ENCODE peak calls at places on chromosomes 4 and X, in seven cellular contexts. D is fibroblast of lung, L is ovary, U is endothelial cell of umbilical vein, R is aorta, G is thoracic aorta, A is left ventricle myocardium inferior. S is an unnamed sample.

GRCh38 chrX:75327607-75328006 is 53.7 kb downstream of the UPRT start:
- DNase-seq in D (no peak), L (no peak), U (no peak), R (no peak), G (no peak), A (no peak), S (no peak)

GRCh38 chr4:6065166-6065565 is 46.9 kb upstream of the C4orf50 start:
- DNase-seq in D (no peak), L (no peak), U (no peak), R (peak), G (no peak), A (no peak), S (no peak)

GRCh38 chr4:139282375-139283075 is 2.5 kb upstream of the MGARP start:
- DNase-seq in D (peak), L (no peak), U (peak), R (no peak), G (no peak), A (no peak), S (no peak)

GRCh38 chrX:38805294-38806053 is 4.2 kb downstream of the MID1IP1 start:
- DNase-seq in D (peak), L (peak), U (peak), R (peak), G (no peak), A (peak), S (peak)

GRCh38 chr4:26400140-26400539 is 79.3 kb downstream of the RBPJ start:
- DNase-seq in D (no peak), L (no peak), U (no peak), R (no peak), G (no peak), A (no peak), S (no peak)

GRCh38 chr4:17094209-17094608 is 195.8 kb upstream of the LDB2 start:
- DNase-seq in D (peak), L (no peak), U (no peak), R (no peak), G (no peak), A (no peak), S (no peak)

GRCh38 chr4:128596844-128597243 is 212.7 kb upstream of the JADE1 start:
- DNase-seq in D (no peak), L (no peak), U (no peak), R (no peak), G (no peak), A (no peak), S (no peak)

GRCh38 chr4:17578482-17578891 is 1.5 kb downstream of the LAP3 start:
- DNase-seq in D (no peak), L (no peak), U (peak), R (no peak), G (no peak), A (no peak), S (no peak)

GRCh38 chrX:65551489-65552339 is 17.1 kb upstream of the LAS1L start:
- DNase-seq in D (no peak), L (no peak), U (no peak), R (no peak), G (no peak), A (no peak), S (no peak)

GRCh38 chrX:21487832-21488231 is 113.6 kb downstream of the CNKSR2 start:
- DNase-seq in D (peak), L (no peak), U (peak), R (no peak), G (no peak), A (no peak), S (no peak)

GRCh38 chr4:70240192-70240591 is 2.2 kb upstream of the CSN3 start:
- DNase-seq in D (peak), L (no peak), U (no peak), R (no peak), G (no peak), A (no peak), S (no peak)

GRCh38 chrX:107731831-107732502 is 43.6 kb downstream of the TSC22D3 start:
- DNase-seq in D (peak), L (peak), U (peak), R (peak), G (peak), A (peak), S (peak)

GRCh38 chr4:35754047-35754446 is 490.3 kb downstream of the ARAP2 start:
- DNase-seq in D (no peak), L (no peak), U (no peak), R (no peak), G (no peak), A (no peak), S (no peak)

GRCh38 chr4:101155368-101155767 is 192.0 kb downstream of the PPP3CA start:
- DNase-seq in D (peak), L (no peak), U (peak), R (no peak), G (no peak), A (no peak), S (no peak)

GRCh38 chr4:3288571-3289094 is 4.2 kb upstream of the RGS12 start:
- DNase-seq in D (no peak), L (no peak), U (no peak), R (no peak), G (no peak), A (no peak), S (no peak)

GRCh38 chr4:79609853-79610252 is 201.8 kb upstream of the GK2 start:
- DNase-seq in D (peak), L (no peak), U (no peak), R (no peak), G (no peak), A (no peak), S (no peak)

GRCh38 chrX:71128915-71129765 is 10.7 kb downstream of the MED12 start:
- DNase-seq in D (peak), L (peak), U (peak), R (peak), G (peak), A (peak), S (peak)

GRCh38 chr4:164509951-164510350 is 244.0 kb upstream of the SMIM31 start:
- DNase-seq in D (peak), L (no peak), U (no peak), R (no peak), G (no peak), A (no peak), S (no peak)

GRCh38 chr4:663438-664428 is 10.3 kb downstream of the ATP5ME start:
- DNase-seq in D (no peak), L (peak), U (no peak), R (peak), G (no peak), A (peak), S (no peak)

GRCh38 chrX:9859711-9860555 is 73.7 kb downstream of the SHROOM2 start:
- DNase-seq in D (peak), L (no peak), U (no peak), R (no peak), G (no peak), A (no peak), S (no peak)

GRCh38 chr4:52939739-52940138 is 77.6 kb downstream of the RASL11B start:
- DNase-seq in D (no peak), L (no peak), U (no peak), R (no peak), G (no peak), A (no peak), S (no peak)

GRCh38 chr4:102760645-102761477 is at the start of gene MANBA:
- DNase-seq in D (peak), L (peak), U (peak), R (peak), G (peak), A (peak), S (peak)

GRCh38 chrX:40423299-40423698 is 157.5 kb upstream of the ATP6AP2 start:
- DNase-seq in D (peak), L (no peak), U (no peak), R (no peak), G (no peak), A (no peak), S (no peak)

GRCh38 chr4:61561028-61561427 is 360.9 kb downstream of the ADGRL3 start:
- DNase-seq in D (no peak), L (no peak), U (no peak), R (no peak), G (no peak), A (no peak), S (no peak)

GRCh38 chr4:64497526-64497925 is 88.3 kb upstream of the TECRL start:
- DNase-seq in D (peak), L (no peak), U (no peak), R (no peak), G (no peak), A (no peak), S (no peak)

GRCh38 chr4:137768196-137768595 is 235.9 kb upstream of the PCDH18 start:
- DNase-seq in D (no peak), L (no peak), U (peak), R (no peak), G (no peak), A (no peak), S (no peak)

GRCh38 chrX:6821730-6822129 is 286.8 kb upstream of the VCX3A start:
- DNase-seq in D (no peak), L (no peak), U (no peak), R (no peak), G (no peak), A (no peak), S (no peak)

GRCh38 chrX:149504915-149505651 is at the start of gene IDS:
- DNase-seq in D (peak), L (peak), U (peak), R (peak), G (peak), A (peak), S (peak)

GRCh38 chr4:721261-722171 is 15.9 kb downstream of the PCGF3 start:
- DNase-seq in D (peak), L (peak), U (peak), R (peak), G (no peak), A (no peak), S (no peak)

GRCh38 chr4:90142091-90142490 is 14.9 kb downstream of the CCSER1 start:
- DNase-seq in D (no peak), L (no peak), U (no peak), R (no peak), G (no peak), A (no peak), S (no peak)

GRCh38 chr4:41366911-41367517 is 110.3 kb downstream of the UCHL1 start:
- DNase-seq in D (no peak), L (no peak), U (no peak), R (no peak), G (no peak), A (no peak), S (no peak)

GRCh38 chr4:117641519-117641918 is 392.8 kb upstream of the NDST3 start:
- DNase-seq in D (no peak), L (no peak), U (no peak), R (no peak), G (no peak), A (no peak), S (no peak)

GRCh38 chrX:68945603-68946228 is 116.9 kb downstream of the EFNB1 start:
- DNase-seq in D (peak), L (no peak), U (peak), R (no peak), G (no peak), A (no peak), S (no peak)

GRCh38 chrX:125205918-125206665 is 113.6 kb upstream of the TEX13C start:
- DNase-seq in D (no peak), L (no peak), U (no peak), R (no peak), G (no peak), A (peak), S (no peak)

GRCh38 chr4:163017135-163017534 is 149.6 kb downstream of the NAF1 start:
- DNase-seq in D (no peak), L (no peak), U (no peak), R (no peak), G (no peak), A (no peak), S (no peak)
- H3K27ac ChIP-seq in D (no peak), L (no peak), U (no peak), R (no peak), G (no peak), A (no peak), S (no peak)

GRCh38 chr4:11470709-11471441 is 42.2 kb upstream of the HS3ST1 start:
- DNase-seq in D (no peak), L (no peak), U (peak), R (no peak), G (no peak), A (no peak), S (no peak)
- H3K27ac ChIP-seq in D (no peak), L (no peak), U (no peak), R (no peak), G (no peak), A (no peak), S (no peak)

GRCh38 chrX:64394059-64394873 is 986 bp downstream of the MTMR8 start:
- DNase-seq in D (no peak), L (no peak), U (no peak), R (no peak), G (no peak), A (no peak), S (no peak)
- H3K27ac ChIP-seq in D (no peak), L (no peak), U (no peak), R (no peak), G (peak), A (no peak), S (no peak)

DNA sequence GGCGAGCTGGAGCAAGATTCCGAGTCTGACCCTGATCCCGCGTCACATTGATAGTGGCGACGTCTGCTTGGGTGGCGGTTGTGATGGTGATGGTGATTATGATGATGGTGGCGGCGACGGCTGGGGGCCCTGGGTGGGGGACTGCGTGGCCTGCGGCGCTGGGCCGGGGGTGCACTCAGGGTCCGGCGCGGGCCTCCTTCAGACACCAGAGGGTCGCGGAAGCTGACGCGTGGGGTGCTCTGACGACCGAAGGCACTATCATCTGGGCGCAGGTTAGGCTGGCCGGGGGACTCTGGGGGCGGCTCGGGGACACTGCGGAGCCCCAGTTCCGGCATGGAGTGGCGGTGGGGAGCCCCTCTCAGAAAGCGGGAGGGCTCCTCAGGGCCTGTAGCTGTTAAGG is 4.2 kb downstream of the PLP2 start:
- DNase-seq in D (no peak), L (no peak), U (no peak), R (no peak), G (no peak), A (no peak), S (no peak)
- H3K27ac ChIP-seq in D (no peak), L (no peak), U (no peak), R (no peak), G (no peak), A (no peak), S (no peak)

GRCh38 chr4:97953171-97953570 is 190.1 kb downstream of the STPG2 start:
- DNase-seq in D (no peak), L (no peak), U (no peak), R (no peak), G (no peak), A (no peak), S (no peak)
- H3K27ac ChIP-seq in D (no peak), L (no peak), U (no peak), R (no peak), G (no peak), A (no peak), S (no peak)

DNA sequence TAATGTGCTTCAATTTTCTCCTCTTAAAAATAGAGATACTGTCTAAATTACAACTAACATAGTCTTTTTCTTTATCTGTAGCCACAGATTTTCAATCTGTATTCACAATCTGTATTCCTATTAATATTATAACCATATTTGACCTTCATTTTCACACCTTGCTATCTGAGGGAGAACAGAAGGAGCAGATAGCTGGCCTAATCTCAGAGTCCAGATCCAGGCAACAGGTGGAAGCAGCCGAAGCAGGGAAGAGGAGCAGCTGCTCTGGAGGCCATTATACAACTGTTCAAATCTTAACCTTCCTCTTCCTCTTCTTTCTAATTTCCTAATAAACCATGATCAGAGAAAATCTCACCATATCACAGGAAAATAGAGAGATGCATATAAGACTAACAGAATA is 14.2 kb downstream of the SEPSECS start:
- DNase-seq in D (no peak), L (no peak), U (no peak), R (no peak), G (no peak), A (no peak), S (no peak)
- H3K27ac ChIP-seq in D (no peak), L (no peak), U (no peak), R (no peak), G (no peak), A (no peak), S (no peak)

DNA sequence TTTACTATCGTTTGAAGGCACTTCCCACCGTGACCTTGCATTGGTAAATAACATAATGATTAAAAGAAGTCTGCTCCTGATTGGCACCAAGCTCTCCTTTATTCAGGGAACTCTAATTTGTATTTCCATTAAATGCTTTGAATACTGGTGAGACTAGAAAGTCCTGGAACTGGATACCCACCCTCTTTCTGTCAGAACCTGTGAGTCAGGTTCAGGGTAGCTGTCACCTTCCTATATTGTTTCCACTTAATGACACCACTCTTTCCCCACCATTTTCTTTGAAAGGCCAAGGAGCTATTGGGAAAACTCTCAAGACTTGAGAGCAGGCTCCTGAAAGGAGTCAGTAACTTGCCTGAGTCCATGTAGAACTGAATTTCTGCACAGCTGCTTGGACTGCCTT is 55.9 kb upstream of the RASSF6 start:
- DNase-seq in D (no peak), L (no peak), U (no peak), R (no peak), G (no peak), A (no peak), S (no peak)
- H3K27ac ChIP-seq in D (no peak), L (no peak), U (no peak), R (no peak), G (no peak), A (peak), S (no peak)

DNA sequence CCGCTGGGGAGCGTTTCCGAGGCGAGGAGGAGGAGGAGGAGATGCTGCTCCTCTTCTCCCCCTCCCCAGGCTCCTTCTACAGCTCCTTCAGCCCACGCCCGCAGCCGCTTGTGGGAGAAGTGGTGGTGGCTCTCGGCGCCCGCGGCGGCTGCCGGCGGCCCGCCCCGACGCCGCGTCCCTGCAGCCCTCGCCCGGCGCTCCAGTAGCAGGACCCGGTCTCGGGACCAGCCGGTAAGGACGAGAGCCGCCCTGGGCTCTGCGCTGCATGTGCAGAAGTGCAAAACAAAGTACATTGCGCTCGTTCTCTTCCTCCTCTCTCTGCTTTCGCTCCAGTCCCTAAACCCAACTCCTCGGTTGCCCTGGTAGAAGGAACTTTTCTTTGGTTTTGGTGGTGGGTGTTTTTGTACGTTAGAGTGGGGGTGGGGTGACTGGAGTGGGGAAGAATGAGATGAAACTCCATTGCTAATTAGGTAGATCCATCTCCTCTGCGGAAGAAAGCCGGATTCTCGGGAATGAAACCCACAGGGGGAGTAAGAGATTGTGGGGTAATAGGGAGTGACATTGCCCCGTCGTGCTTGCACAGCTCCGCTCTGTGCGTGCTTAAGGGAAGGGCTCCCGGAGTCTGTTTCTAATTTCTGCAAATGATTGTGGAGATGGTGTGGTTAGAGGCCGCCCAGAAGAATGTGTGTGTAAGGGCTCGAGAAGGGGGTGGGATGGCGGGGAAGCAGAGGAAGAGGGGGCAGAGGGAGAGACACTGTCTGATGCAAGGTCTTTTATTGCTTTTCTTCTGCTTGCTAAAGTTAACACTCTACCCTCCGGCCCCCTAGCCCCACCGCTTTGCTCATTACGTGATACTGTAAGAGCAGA is 677 bp downstream of the PTPN13 start:
- DNase-seq in D (peak), L (peak), U (peak), R (no peak), G (no peak), A (peak), S (peak)
- H3K27ac ChIP-seq in D (peak), L (peak), U (no peak), R (peak), G (peak), A (peak), S (peak)

DNA sequence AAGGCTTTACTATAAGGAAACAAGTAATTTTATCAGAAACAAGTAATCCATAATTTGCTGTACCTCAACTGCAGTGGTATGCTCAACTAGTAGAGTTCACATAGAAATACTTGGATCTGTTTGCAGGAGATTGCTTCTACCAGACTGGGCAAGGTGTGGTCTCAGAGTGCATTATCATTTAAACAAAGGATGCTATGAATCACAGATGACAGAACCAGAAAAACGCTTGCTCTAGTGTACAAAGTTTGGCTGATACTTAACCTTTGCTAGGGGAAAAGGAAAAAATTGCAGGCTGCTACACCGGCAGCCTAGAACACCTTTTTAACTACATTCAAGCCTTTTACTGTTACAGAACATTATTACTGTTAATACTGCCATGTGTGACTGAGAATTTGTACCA is 97.1 kb downstream of the ENOX2 start:
- DNase-seq in D (peak), L (no peak), U (no peak), R (no peak), G (no peak), A (no peak), S (no peak)
- H3K27ac ChIP-seq in D (no peak), L (no peak), U (no peak), R (no peak), G (no peak), A (no peak), S (peak)

DNA sequence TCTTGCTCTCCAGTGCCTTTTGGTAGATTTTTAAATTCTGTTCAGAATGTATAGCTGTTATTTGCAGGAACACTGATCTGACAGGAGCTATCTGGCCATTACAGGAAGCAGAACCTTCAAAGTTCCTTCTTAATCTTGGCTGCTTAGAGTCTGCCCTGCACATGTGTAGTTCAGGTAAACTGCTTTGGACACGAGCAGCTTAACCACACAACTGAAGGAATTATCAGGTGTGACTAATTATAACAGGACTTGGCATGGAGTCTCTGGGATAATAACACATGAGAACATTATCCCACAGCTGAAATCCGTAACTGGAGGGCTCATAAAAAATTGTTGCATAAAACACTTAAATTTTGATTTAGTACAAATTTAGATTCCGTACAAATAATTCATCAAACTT is 11.6 kb upstream of the ING2 start:
- DNase-seq in D (no peak), L (no peak), U (no peak), R (no peak), G (no peak), A (no peak), S (no peak)
- H3K27ac ChIP-seq in D (no peak), L (no peak), U (no peak), R (no peak), G (no peak), A (no peak), S (no peak)